ENCODE peak calls at places on chromosomes 12 and 14, in six cellular contexts. I, L, H, Q, S and X are unnamed samples.

GRCh38 chr12:103855896-103856657 is 15.0 kb upstream of the NT5DC3 start:
- DNase-seq in I (no peak), L (no peak), H (peak; percentile 38), Q (no peak), S (no peak), X (no peak)

GRCh38 chr14:54444701-54445100 is 3.5 kb upstream of the CNIH1 start:
- DNase-seq in I (no peak), L (no peak), H (peak; percentile 21), Q (no peak), S (no peak), X (no peak)

GRCh38 chr14:103527408-103528157 is 1.4 kb upstream of the TRMT61A start:
- DNase-seq in I (no peak), L (peak; percentile 11), H (no peak), Q (no peak), S (no peak), X (no peak)

GRCh38 chr14:105487986-105488777 is 1.5 kb downstream of the CRIP1 start:
- DNase-seq in I (peak; percentile 26), L (peak; percentile 40), H (no peak), Q (peak; percentile 71), S (no peak), X (no peak)

GRCh38 chr12:124827588-124828184 is 36.0 kb downstream of the SCARB1 start:
- DNase-seq in I (no peak), L (no peak), H (no peak), Q (no peak), S (no peak), X (no peak)

GRCh38 chr14:90554341-90554740 is 157.5 kb downstream of the CALM1 start:
- DNase-seq in I (peak; percentile 46), L (peak; percentile 62), H (no peak), Q (peak; percentile 11), S (peak; percentile 49), X (no peak)

GRCh38 chr12:119036878-119037493 is 55.6 kb downstream of the SRRM4 start:
- DNase-seq in I (no peak), L (no peak), H (peak; percentile 13), Q (no peak), S (no peak), X (no peak)

GRCh38 chr12:89238593-89238992 is 113.7 kb downstream of the DUSP6 start:
- DNase-seq in I (peak; percentile 37), L (peak; percentile 52), H (no peak), Q (no peak), S (no peak), X (no peak)

GRCh38 chr14:35944847-35945246 is 118.7 kb downstream of the BRMS1L start:
- DNase-seq in I (no peak), L (no peak), H (no peak), Q (no peak), S (no peak), X (no peak)

DNA sequence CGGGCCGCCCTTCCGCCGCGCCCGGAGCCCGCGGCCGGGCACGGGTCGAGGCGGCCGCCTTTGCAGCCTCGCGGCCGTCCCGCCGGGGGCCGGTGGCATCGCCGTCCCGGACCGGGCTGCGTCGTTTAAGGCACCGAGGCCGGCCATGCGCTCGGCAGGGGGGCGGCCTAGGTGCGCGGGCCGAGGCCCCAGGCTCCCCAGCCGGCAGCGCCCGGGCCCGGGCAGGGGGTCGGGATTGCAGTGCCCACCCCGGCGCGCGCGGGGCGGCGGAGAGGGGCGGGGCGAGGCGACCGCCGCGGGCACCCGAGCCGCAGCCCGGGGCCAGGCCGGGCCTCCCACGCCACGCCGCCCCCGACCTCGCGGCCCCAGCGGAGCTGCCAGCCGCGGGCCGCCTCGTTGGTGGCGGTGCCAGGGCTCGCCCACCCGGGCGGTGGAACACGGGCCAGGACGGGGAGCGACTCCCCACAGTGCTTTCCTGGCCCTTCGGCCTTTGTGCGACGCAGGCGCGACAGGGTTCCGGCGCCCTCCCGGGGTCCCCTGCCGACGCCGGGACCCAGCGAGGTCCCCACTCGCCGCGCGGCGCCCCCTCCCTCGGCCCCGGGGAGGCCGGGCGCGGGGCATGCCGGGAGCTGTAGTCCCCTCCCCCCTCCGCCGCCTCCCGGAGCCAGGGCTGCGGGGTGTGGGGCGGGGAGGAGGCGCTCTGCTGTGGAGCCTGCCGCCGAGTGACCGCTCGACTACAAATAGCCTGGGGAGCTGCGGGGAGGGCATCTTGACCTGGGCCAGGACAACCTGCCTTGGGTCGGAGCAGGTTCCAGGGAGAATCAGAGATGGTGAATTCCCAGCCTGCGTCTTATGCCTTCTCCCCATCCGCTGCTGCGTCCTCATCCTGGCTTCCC is 769 bp downstream of the FKBP4 start:
- DNase-seq in I (peak; percentile 87), L (peak; percentile 84), H (peak; percentile 63), Q (peak; percentile 80), S (peak; percentile 90), X (peak; percentile 64)
- H3K27ac ChIP-seq in I (peak overlapping the region; percentile 82), L (peak overlapping the region; percentile 81), H (peak overlapping the region; percentile 49), Q (peak overlapping the region; percentile 18), S (peak overlapping the region; percentile 73), X (peak overlapping the region; percentile 98)

DNA sequence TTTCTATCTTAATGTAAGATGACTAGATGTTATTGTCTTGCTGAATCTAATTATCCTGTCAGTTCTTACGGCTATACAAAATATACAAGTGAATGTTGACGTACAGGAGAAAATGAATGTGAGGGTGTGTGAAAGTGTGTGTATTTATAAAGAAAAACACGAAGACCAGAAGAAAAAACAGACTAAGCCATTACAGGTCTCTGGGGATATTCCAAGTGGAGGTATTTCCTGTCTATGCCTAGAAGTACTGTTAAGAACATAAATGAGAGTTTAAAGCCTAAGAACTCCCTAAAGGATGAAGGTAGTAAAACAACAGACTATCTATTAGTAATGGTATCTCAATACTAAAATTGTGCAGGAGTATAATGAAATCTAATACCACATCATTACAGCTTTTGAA is 7.6 kb downstream of the MDM1 start:
- DNase-seq in I (no peak), L (no peak), H (peak; percentile 17), Q (no peak), S (no peak), X (no peak)
- H3K27ac ChIP-seq in I (no peak overlapping the region), L (no peak overlapping the region), H (no peak overlapping the region), Q (no peak overlapping the region), S (no peak overlapping the region), X (no peak overlapping the region)

GRCh38 chr12:132685400-132685799 is 1.7 kb downstream of the POLE start:
- DNase-seq in I (no peak), L (no peak), H (no peak), Q (no peak), S (no peak), X (no peak)

GRCh38 chr12:132686831-132687210 is 321 bp downstream of the POLE start:
- DNase-seq in I (no peak), L (peak; percentile 32), H (no peak), Q (no peak), S (no peak), X (no peak)

GRCh38 chr12:132690112-132690511 is 2.7 kb downstream of the PXMP2 start:
- DNase-seq in I (no peak), L (no peak), H (no peak), Q (no peak), S (no peak), X (no peak)

GRCh38 chr12:132687211-132688164 is at the start of the genes POLE and PXMP2:
- DNase-seq in I (peak; percentile 98), L (peak; percentile 96), H (peak; percentile 98), Q (peak; percentile 94), S (peak; percentile 99), X (peak; percentile 77)

GRCh38 chr12:132689227-132689626 is 1.8 kb downstream of the PXMP2 start:
- DNase-seq in I (no peak), L (no peak), H (no peak), Q (no peak), S (no peak), X (no peak)
- H3K27ac ChIP-seq in I (peak overlapping the region; percentile 52), L (no peak overlapping the region), H (no peak overlapping the region), Q (no peak overlapping the region), S (no peak overlapping the region), X (no peak overlapping the region)

GRCh38 chr14:100342195-100342594 is 19.1 kb downstream of the SLC25A47 start:
- DNase-seq in I (no peak), L (no peak), H (no peak), Q (no peak), S (no peak), X (no peak)

GRCh38 chr14:100336618-100337530 is 13.7 kb downstream of the SLC25A47 start:
- DNase-seq in I (no peak), L (no peak), H (no peak), Q (no peak), S (peak; percentile 30), X (no peak)

GRCh38 chr14:100339757-100340453 is 16.8 kb downstream of the SLC25A47 start:
- DNase-seq in I (no peak), L (no peak), H (no peak), Q (no peak), S (peak; percentile 19), X (no peak)

GRCh38 chr14:100341301-100342031 is 18.3 kb downstream of the SLC25A47 start:
- DNase-seq in I (no peak), L (no peak), H (peak; percentile 68), Q (no peak), S (no peak), X (no peak)

DNA sequence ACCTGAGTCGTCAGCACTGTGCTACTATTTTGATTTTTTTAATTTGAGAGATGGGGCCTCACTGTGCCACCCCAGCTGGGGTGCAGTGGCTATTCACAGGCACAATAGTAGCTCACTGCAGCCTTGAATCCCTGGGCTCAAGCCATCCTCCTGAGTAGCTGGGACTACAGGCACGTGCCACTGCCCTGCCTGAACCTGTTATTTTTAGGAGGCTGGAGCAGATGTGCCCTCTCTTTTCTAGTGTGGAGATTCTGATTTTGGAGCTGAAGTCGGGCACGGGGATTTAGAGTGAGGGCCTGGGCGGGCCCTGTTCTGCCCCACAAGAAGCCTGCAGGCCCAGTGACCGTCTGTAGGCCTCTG is 17.3 kb downstream of the SLC25A47 start:
- DNase-seq in I (no peak), L (no peak), H (no peak), Q (no peak), S (peak; percentile 30), X (no peak)
- H3K27ac ChIP-seq in I (peak overlapping the region; percentile 71), L (peak overlapping the region; percentile 17), H (no peak overlapping the region), Q (no peak overlapping the region), S (no peak overlapping the region), X (peak overlapping the region; percentile 13)

DNA sequence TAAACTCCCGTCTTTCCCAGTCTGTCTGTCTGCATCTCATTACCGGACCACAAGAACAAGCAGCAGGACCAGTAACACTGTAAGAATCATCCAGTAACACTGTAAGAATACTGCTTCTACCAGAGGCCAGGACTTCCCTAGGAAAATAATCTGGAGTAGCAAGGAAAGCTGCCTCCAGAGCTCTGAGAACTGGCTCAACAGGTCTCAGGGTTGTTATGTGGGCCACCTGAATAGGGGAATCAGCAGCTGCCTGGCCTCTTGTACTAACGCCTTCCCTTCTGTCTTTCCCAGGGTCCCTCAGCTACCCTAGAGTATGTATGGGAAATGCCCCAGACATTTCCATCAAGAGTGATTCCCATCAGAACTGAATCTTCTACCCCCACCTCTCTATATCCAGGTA is 954 bp upstream of the SLC39A2 start:
- DNase-seq in I (no peak), L (no peak), H (no peak), Q (no peak), S (no peak), X (no peak)
- H3K27ac ChIP-seq in I (no peak overlapping the region), L (no peak overlapping the region), H (no peak overlapping the region), Q (no peak overlapping the region), S (no peak overlapping the region), X (no peak overlapping the region)

GRCh38 chr14:79354336-79354735 is 857.0 kb downstream of the DIO2 start:
- DNase-seq in I (no peak), L (no peak), H (no peak), Q (no peak), S (no peak), X (no peak)

GRCh38 chr14:79356040-79356439 is 855.3 kb downstream of the DIO2 start:
- DNase-seq in I (no peak), L (no peak), H (no peak), Q (no peak), S (no peak), X (no peak)

GRCh38 chr14:79357307-79357706 is 854.0 kb downstream of the DIO2 start:
- DNase-seq in I (no peak), L (no peak), H (no peak), Q (no peak), S (no peak), X (no peak)

GRCh38 chr14:79352026-79352425 is 859.3 kb downstream of the DIO2 start:
- DNase-seq in I (no peak), L (no peak), H (no peak), Q (no peak), S (no peak), X (no peak)
- H3K27ac ChIP-seq in I (no peak overlapping the region), L (no peak overlapping the region), H (no peak overlapping the region), Q (no peak overlapping the region), S (no peak overlapping the region), X (no peak overlapping the region)